ENCODE peak calls at places on chromosomes 7 and 10, in nine cellular contexts. O is IMR-90, C is HCT116, H is mammary epithelial cell, F is GM12878, L is neuronal stem cell, U is astrocyte, N is endodermal cell, G is GM23248. Q is an unnamed sample.

GRCh38 chr10:60008816-60009215 is 102.5 kb upstream of the CCDC6 start:
- DNase-seq in O (no peak), C (no peak), H (no peak), F (no peak), L (no peak), U (no peak), N (peak; percentile 49), G (no peak), Q (no peak)

GRCh38 chr10:70928140-70928539 is 39.8 kb upstream of the PCBD1 start:
- DNase-seq in O (no peak), C (no peak), H (no peak), F (no peak), L (no peak), U (peak; percentile 8), N (no peak), G (peak; percentile 17), Q (no peak)

GRCh38 chr10:88598060-88598459 is 11.5 kb downstream of the LIPJ start:
- DNase-seq in O (no peak), C (no peak), H (no peak), F (peak; percentile 67), L (no peak), U (no peak), N (no peak), G (no peak), Q (no peak)

GRCh38 chr10:14219411-14219810 is 111.3 kb downstream of the FRMD4A start:
- DNase-seq in O (peak; percentile 43), C (no peak), H (peak; percentile 26), F (no peak), L (no peak), U (peak; percentile 67), N (no peak), G (no peak), Q (no peak)

GRCh38 chr10:93072713-93073538 is 767 bp upstream of the CYP26A1 start:
- DNase-seq in O (no peak), C (no peak), H (no peak), F (no peak), L (no peak), U (no peak), N (peak; percentile 76), G (peak; percentile 12), Q (no peak)

GRCh38 chr7:151244156-151244870 is 4.2 kb downstream of the SMARCD3 start:
- DNase-seq in O (peak; percentile 44), C (no peak), H (peak; percentile 19), F (peak; percentile 15), L (peak; percentile 70), U (no peak), N (peak; percentile 87), G (peak; percentile 68), Q (no peak)

GRCh38 chr7:21128418-21128817 is 299.5 kb upstream of the SP4 start:
- DNase-seq in O (no peak), C (no peak), H (peak; percentile 41), F (no peak), L (no peak), U (no peak), N (no peak), G (no peak), Q (no peak)

GRCh38 chr7:99953649-99954048 is 22.2 kb downstream of the AZGP1 start:
- DNase-seq in O (peak; percentile 2), C (no peak), H (peak; percentile 57), F (no peak), L (no peak), U (no peak), N (no peak), G (peak; percentile 81), Q (no peak)

DNA sequence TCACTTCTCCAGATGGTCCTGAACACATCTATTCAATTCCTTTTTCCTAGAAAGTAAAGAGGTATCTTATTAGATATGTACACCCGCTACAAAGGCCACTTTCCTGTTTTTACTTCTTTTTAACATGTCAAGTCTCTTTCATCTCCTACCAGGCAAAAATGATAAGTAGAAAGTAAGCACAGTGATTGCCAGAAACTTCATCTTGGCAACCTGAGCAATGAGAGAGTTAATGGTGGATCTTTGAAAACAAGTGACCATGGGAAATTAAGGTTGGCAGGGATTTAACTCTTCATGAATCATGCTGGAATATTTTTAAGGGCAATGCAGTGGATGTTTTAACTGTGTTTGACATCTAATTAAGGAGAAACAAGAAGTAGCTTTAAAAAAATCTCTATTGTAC is 2.7 kb downstream of the SEMA3A start:
- DNase-seq in O (peak; percentile 54), C (no peak), H (no peak), F (no peak), L (no peak), U (peak; percentile 62), N (no peak), G (peak; percentile 29), Q (no peak)
- H3K9ac ChIP-seq in O (peak overlapping the region; percentile 80), C (no peak overlapping the region), H (peak overlapping the region; percentile 30), F (no peak overlapping the region), L (no peak overlapping the region), U (peak overlapping the region; percentile 92), N (peak overlapping the region; percentile 37), G (peak overlapping the region; percentile 81), Q (no peak overlapping the region)

GRCh38 chr7:47992446-47992845 is 13.0 kb upstream of the HUS1 start:
- DNase-seq in O (no peak), C (no peak), H (no peak), F (no peak), L (no peak), U (no peak), N (no peak), G (peak; percentile 14), Q (no peak)
- H3K4me3 ChIP-seq in O (no peak overlapping the region), C (no peak overlapping the region), H (no peak overlapping the region), F (no peak overlapping the region), L (no peak overlapping the region), U (no peak overlapping the region), N (peak overlapping the region; percentile 13), G (peak overlapping the region; percentile 75), Q (no peak overlapping the region)

GRCh38 chr7:74271742-74272141 is 17.5 kb upstream of the CLIP2 start:
- DNase-seq in O (no peak), C (no peak), H (no peak), F (no peak), L (no peak), U (no peak), N (peak; percentile 43), G (no peak), Q (no peak)
- H3K27ac ChIP-seq in O (peak overlapping the region; percentile 84), C (no peak overlapping the region), H (no peak overlapping the region), F (peak overlapping the region; percentile 98), L (no peak overlapping the region), U (peak overlapping the region; percentile 94), N (no peak overlapping the region), G (peak overlapping the region; percentile 98), Q (no peak overlapping the region)

DNA sequence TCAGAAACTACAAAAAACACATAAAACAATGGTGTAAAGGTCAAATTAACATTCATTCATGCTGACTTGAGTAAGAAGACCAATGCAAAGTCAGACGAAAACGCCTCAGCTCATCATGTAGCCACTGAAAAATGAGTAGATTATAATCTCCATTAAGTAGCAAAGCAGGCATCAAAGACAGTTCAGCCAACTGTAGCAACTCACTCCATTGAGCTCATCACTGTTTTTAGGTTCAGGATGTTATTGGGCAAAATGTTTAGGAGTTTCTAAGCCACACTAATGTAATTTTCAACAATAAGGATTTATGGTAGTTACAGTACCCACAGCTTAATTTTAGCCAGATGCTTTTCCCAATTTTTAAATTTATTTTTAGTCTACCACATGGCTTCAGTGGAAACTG is 178.6 kb downstream of the ELMO1 start:
- DNase-seq in O (no peak), C (no peak), H (no peak), F (no peak), L (no peak), U (no peak), N (no peak), G (no peak), Q (no peak)
- H3K9ac ChIP-seq in O (no peak overlapping the region), C (no peak overlapping the region), H (no peak overlapping the region), F (no peak overlapping the region), L (no peak overlapping the region), U (no peak overlapping the region), N (no peak overlapping the region), G (no peak overlapping the region), Q (no peak overlapping the region)

DNA sequence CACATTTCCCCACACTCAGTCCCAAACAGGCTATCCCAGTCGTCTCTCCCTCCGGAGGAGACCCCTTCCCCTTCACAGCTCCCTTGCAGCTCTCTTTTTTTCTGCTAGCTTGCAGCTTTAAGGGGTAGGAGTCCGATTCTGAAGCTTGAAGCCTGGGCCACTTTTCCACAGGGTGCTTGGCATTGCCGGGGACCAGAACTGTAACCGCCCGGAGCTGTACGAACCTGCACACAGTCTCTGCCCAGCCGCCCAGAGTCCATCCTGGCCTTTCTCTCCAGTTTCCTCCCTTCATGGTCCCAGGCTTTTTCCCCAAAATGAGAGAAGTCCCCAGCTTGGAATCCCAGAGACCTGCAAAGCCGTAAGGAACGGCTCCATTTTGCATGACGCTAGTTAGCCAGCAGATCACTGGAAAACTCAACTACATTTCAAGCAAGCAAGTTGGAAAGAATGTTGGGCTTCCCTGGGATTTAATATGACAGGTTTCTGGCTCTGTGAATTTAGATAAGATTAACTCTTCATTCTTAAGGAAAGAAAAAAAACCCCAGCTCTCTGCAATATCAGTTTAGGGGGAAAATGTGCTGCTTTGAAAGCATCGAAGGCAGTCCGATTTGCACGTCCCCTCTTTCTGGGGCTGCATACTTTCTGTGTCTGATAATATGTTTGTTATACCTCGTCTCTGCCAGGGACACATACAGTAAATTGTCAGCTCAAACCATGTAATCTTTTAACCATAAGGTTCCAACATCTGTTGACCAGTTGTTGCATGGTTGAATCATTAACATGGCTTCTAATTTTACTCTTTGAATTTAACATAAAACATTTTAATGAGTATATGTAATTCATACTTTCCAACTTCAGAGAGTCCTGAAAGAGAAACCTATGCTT is 190.0 kb upstream of the LYZL2 start:
- DNase-seq in O (peak; percentile 88), C (no peak), H (no peak), F (no peak), L (no peak), U (peak; percentile 86), N (no peak), G (peak; percentile 70), Q (no peak)
- H3K4me3 ChIP-seq in O (peak overlapping the region; percentile 9), C (no peak overlapping the region), H (no peak overlapping the region), F (no peak overlapping the region), L (no peak overlapping the region), U (no peak overlapping the region), N (no peak overlapping the region), G (peak overlapping the region; percentile 66), Q (no peak overlapping the region)

GRCh38 chr10:133255323-133255722 is 17.7 kb downstream of the VENTX start:
- DNase-seq in O (no peak), C (no peak), H (no peak), F (no peak), L (no peak), U (no peak), N (no peak), G (no peak), Q (no peak)
- H3K27ac ChIP-seq in O (no peak overlapping the region), C (no peak overlapping the region), H (no peak overlapping the region), F (no peak overlapping the region), L (no peak overlapping the region), U (no peak overlapping the region), N (no peak overlapping the region), G (no peak overlapping the region), Q (no peak overlapping the region)

GRCh38 chr7:118793552-118793951 is 569.0 kb downstream of the ANKRD7 start:
- DNase-seq in O (no peak), C (no peak), H (no peak), F (no peak), L (no peak), U (no peak), N (no peak), G (no peak), Q (no peak)

GRCh38 chr7:118794419-118794818 is 569.9 kb downstream of the ANKRD7 start:
- DNase-seq in O (no peak), C (no peak), H (no peak), F (no peak), L (no peak), U (peak; percentile 0), N (no peak), G (no peak), Q (no peak)
- H3K9ac ChIP-seq in O (no peak overlapping the region), C (no peak overlapping the region), H (no peak overlapping the region), F (no peak overlapping the region), L (no peak overlapping the region), U (no peak overlapping the region), N (no peak overlapping the region), G (no peak overlapping the region), Q (no peak overlapping the region)

Q was measured in SK-N-MC.